ENCODE peak calls at places on chromosome 22, in six cellular contexts. V is NCI-H2081; B is ovary; K is activated T-helper 2 cell treated with anti-CD3 and anti-CD28 coated beads, Interferon-gamma antibody, Interleukin-2, Interleukin-4, amounts not matched to agents 10 μg/mL and 5 μg/mL and 100 μg/mL, durations not matched to agents 14 hours and 24 hours and 36 hours; J is stimulated activated effector memory CD8-positive, alpha-beta T cell treated with anti-CD3 and anti-CD28 coated beads, Interleukin-12 subunit alpha, Interleukin-12 subunit beta, amount 100 ng/mL, for 72 hours; X is GM04504. D is an unnamed sample.

GRCh38 chr22:30459206-30460052 is 12.4 kb downstream of the SEC14L3 start:
- DNase-seq in B (no peak), V (no peak), J (no peak), X (no peak), K (no peak), D (peak; percentile 52)

GRCh38 chr22:39123811-39124668 is 27.0 kb downstream of the APOBEC3H start:
- DNase-seq in V (no peak), J (no peak), B (no peak), X (no peak), K (no peak), D (no peak)

GRCh38 chr22:19943665-19944026 is 2.0 kb upstream of the TXNRD2 start:
- DNase-seq in J (no peak), K (no peak), B (no peak), X (peak; percentile 64), V (no peak), D (no peak)

GRCh38 chr22:19723165-19723989 is at the start of gene GP1BB:
- DNase-seq in J (no peak), B (no peak), K (no peak), X (no peak), V (no peak), D (no peak)

GRCh38 chr22:32331918-32332725 is 25.5 kb upstream of the RFPL3 start:
- DNase-seq in J (peak; percentile 37), B (no peak), V (no peak), K (peak; percentile 6), X (no peak), D (no peak)

GRCh38 chr22:24429411-24430365 is 2.3 kb downstream of the ADORA2A start:
- DNase-seq in K (peak; percentile 68), X (no peak), J (no peak), B (no peak), V (no peak), D (no peak)

GRCh38 chr22:17305076-17305475 is 64.2 kb upstream of the CECR2 start:
- DNase-seq in J (no peak), V (no peak), K (no peak), B (no peak), X (no peak), D (no peak)

GRCh38 chr22:48758021-48758561 is 1069.6 kb downstream of the BRD1 start:
- DNase-seq in V (no peak), B (peak; percentile 23), J (peak; percentile 28), X (no peak), K (peak; percentile 1), D (no peak)

GRCh38 chr22:24507742-24508141 is 12.6 kb downstream of the UPB1 start:
- DNase-seq in K (no peak), X (no peak), B (peak; percentile 6), V (no peak), J (no peak), D (peak; percentile 78)

GRCh38 chr22:43230571-43230970 is 43.6 kb upstream of the TTLL12 start:
- DNase-seq in V (no peak), X (no peak), B (no peak), K (no peak), J (no peak), D (no peak)

GRCh38 chr22:46845281-46846153 is 83.1 kb downstream of the TBC1D22A start:
- DNase-seq in X (peak; percentile 27), J (no peak), B (peak; percentile 57), K (no peak), V (no peak), D (no peak)

GRCh38 chr22:25564979-25565677 is 653 bp downstream of the GRK3 start:
- DNase-seq in X (no peak), K (peak; percentile 29), V (no peak), J (peak; percentile 62), B (no peak), D (peak; percentile 36)

GRCh38 chr22:42304021-42304790 is 33.8 kb upstream of the TCF20 start:
- DNase-seq in B (no peak), V (no peak), X (no peak), J (no peak), K (no peak), D (no peak)

GRCh38 chr22:49934144-49934890 is 15.9 kb downstream of the CRELD2 start:
- DNase-seq in J (no peak), V (no peak), B (peak; percentile 73), X (no peak), K (no peak), D (no peak)

GRCh38 chr22:50148166-50148500 is 22.4 kb upstream of the PANX2 start:
- DNase-seq in X (no peak), B (no peak), J (no peak), K (no peak), V (no peak), D (no peak)

GRCh38 chr22:48832592-48832991 is 995.1 kb downstream of the BRD1 start:
- DNase-seq in K (no peak), B (no peak), X (no peak), V (no peak), J (no peak), D (no peak)

GRCh38 chr22:40345271-40345670 is 1.0 kb upstream of the ADSL start:
- DNase-seq in X (no peak), J (no peak), V (no peak), K (no peak), B (no peak), D (no peak)

GRCh38 chr22:36193577-36193976 is 8.0 kb downstream of the APOL4 start:
- DNase-seq in B (no peak), K (no peak), X (no peak), J (no peak), V (no peak), D (no peak)

GRCh38 chr22:23837911-23838685 is 708 bp downstream of the DERL3 start:
- DNase-seq in K (no peak), X (no peak), B (peak; percentile 57), J (no peak), V (no peak), D (no peak)

GRCh38 chr22:46267431-46268279 is at the start of gene TTC38:
- DNase-seq in V (no peak), K (peak; percentile 50), B (peak; percentile 93), X (peak; percentile 64), J (peak; percentile 82), D (peak; percentile 82)

GRCh38 chr22:18987765-18988164 is 51.7 kb upstream of the PRODH start:
- DNase-seq in V (no peak), K (no peak), B (no peak), J (no peak), X (no peak), D (peak; percentile 78)